ENCODE peak calls at places on chromosomes 16 and 17, in five cellular contexts. Q, A, Z, S and L are unnamed samples.

GRCh38 chr16:14562691-14563491 is 67.2 kb downstream of the PARN start:
- DNase-seq in Q (no peak), A (no peak), Z (no peak), S (peak; percentile 99), L (peak; percentile 51)

GRCh38 chr16:2224183-2224486 is 744 bp downstream of the E4F1 start:
- DNase-seq in Q (no peak), A (no peak), Z (no peak), S (peak; percentile 45), L (peak; percentile 76)

GRCh38 chr17:34370997-34371395 is 8.0 kb upstream of the CCL1 start:
- DNase-seq in Q (no peak), A (no peak), Z (no peak), S (no peak), L (no peak)

GRCh38 chr17:13557077-13557476 is 44.7 kb downstream of the HS3ST3A1 start:
- DNase-seq in Q (no peak), A (no peak), Z (no peak), S (no peak), L (no peak)

GRCh38 chr16:88329726-88330700 is 52.7 kb upstream of the ZNF469 start:
- DNase-seq in Q (no peak), A (no peak), Z (no peak), S (no peak), L (no peak)

GRCh38 chr17:48310748-48311213 is 119.2 kb downstream of the SKAP1 start:
- DNase-seq in Q (peak; percentile 14), A (no peak), Z (no peak), S (no peak), L (no peak)

GRCh38 chr17:78528541-78528940 is 48.7 kb downstream of the DNAH17 start:
- DNase-seq in Q (peak; percentile 64), A (no peak), Z (no peak), S (no peak), L (no peak)

GRCh38 chr16:10657925-10658324 is 36.8 kb downstream of the TEKT5 start:
- DNase-seq in Q (no peak), A (no peak), Z (no peak), S (peak; percentile 51), L (no peak)

GRCh38 chr17:78550464-78550863 is 26.7 kb downstream of the DNAH17 start:
- DNase-seq in Q (no peak), A (no peak), Z (no peak), S (no peak), L (no peak)

GRCh38 chr16:84430860-84431259 is 62.5 kb downstream of the ATP2C2 start:
- DNase-seq in Q (no peak), A (no peak), Z (no peak), S (no peak), L (no peak)

GRCh38 chr16:68892898-68893297 is 49.6 kb downstream of the TANGO6 start:
- DNase-seq in Q (no peak), A (no peak), Z (no peak), S (no peak), L (no peak)

GRCh38 chr17:9052921-9053320 is 31.6 kb downstream of the NTN1 start:
- DNase-seq in Q (no peak), A (no peak), Z (no peak), S (no peak), L (no peak)

GRCh38 chr16:31458073-31458834 is 1.0 kb upstream of the ARMC5 start:
- DNase-seq in Q (peak; percentile 71), A (no peak), Z (no peak), S (peak; percentile 95), L (peak; percentile 53)
- TF ChIP-seq JUND in Q (no peak), A (no peak), Z (no peak), S (peak; percentile 73), L (no peak)

GRCh38 chr17:43599835-43600234 is 53.7 kb upstream of the ETV4 start:
- DNase-seq in Q (no peak), A (no peak), Z (no peak), S (no peak), L (no peak)
- TF ChIP-seq JUND in Q (no peak), A (no peak), Z (no peak), S (no peak), L (no peak)

GRCh38 chr16:676565-677297 is 1.3 kb downstream of the RHBDL1 start:
- DNase-seq in Q (no peak), A (no peak), Z (no peak), S (no peak), L (no peak)

GRCh38 chr16:675884-676564 is 553 bp downstream of the RHBDL1 start:
- DNase-seq in Q (no peak), A (no peak), Z (no peak), S (no peak), L (no peak)

GRCh38 chr16:674214-674881 is 1.1 kb upstream of the RHBDL1 start:
- DNase-seq in Q (peak; percentile 17), A (no peak), Z (no peak), S (no peak), L (no peak)

GRCh38 chr16:673399-673991 is 2.0 kb upstream of the RHBDL1 start:
- DNase-seq in Q (no peak), A (no peak), Z (no peak), S (no peak), L (no peak)

DNA sequence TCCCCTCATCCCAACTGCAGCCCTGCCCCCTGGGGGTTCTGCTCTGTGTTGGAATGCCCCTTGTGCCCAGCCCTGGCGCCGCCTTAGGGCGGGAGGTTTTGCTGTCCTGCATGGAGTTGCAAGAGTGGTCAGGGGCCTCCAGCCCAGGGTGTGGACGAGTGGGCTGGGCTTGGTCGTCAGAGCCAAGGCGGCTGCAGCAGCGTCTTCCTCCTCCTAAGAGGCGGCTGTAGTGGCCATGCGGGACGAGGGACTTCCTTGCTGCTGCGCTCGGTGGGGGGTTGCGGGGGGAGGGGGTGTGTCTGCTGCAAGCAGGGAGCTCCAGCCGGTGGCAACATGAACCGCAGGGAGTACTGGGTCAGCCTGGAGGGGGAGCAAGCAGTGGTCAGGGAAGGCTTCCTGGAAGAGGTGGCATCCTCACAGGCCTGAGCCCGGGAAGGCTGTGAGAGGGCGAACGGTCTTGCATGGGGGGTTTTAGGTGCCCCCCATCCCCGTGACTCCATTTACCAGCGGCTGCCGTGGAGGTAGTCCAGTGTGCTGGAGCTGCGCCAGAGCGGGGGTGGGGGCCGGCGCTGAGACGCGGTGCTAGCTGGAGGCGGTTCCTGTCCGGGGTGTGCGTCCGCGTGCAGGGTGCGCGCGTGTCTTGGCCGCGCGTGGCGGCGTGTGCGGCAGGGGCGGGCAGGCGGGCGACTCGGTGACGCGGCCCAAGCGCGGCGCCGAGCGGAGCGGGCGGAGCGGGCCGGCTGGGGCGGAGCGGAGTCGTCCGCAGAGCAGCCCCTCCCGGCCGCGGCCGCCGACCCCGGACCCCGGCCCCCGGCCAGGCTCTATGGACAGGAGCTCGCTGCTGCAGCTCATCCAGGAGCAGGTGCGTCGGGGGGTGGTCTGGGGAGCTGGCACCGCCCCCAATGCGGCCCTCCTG is at the start of gene RHBDL1:
- DNase-seq in Q (peak; percentile 53), A (no peak), Z (no peak), S (peak; percentile 26), L (no peak)
- TF ChIP-seq JUND in Q (no peak), A (no peak), Z (no peak), S (peak; percentile 57), L (no peak)

GRCh38 chr17:4950075-4950756 is 703 bp upstream of the ENO3 start:
- DNase-seq in Q (peak; percentile 82), A (no peak), Z (no peak), S (peak; percentile 56), L (no peak)
- TF ChIP-seq JUND in Q (no peak), A (no peak), Z (no peak), S (no peak), L (no peak)